ENCODE peak calls at places on chromosomes 13 and 19, in four cellular contexts. X, I, W and T are unnamed samples.

GRCh38 chr13:68078457-68078856 is 848.3 kb upstream of the PCDH9 start:
- DNase-seq in X (no peak), I (no peak), W (no peak), T (no peak)

GRCh38 chr13:35690546-35690945 is 214.1 kb upstream of the MAB21L1 start:
- DNase-seq in X (no peak), I (no peak), W (no peak), T (peak; percentile 6)

GRCh38 chr19:23283925-23284324 is 33.7 kb upstream of the ZNF724 start:
- DNase-seq in X (peak; percentile 81), I (peak; percentile 87), W (no peak), T (no peak)

GRCh38 chr19:16456652-16457194 is 15.0 kb downstream of the EPS15L1 start:
- DNase-seq in X (no peak), I (no peak), W (no peak), T (no peak)

GRCh38 chr19:1066251-1066747 is 668 bp upstream of the ARHGAP45 start:
- DNase-seq in X (no peak), I (no peak), W (no peak), T (no peak)

GRCh38 chr19:4059493-4059880 is 7.2 kb downstream of the ZBTB7A start:
- DNase-seq in X (no peak), I (no peak), W (no peak), T (no peak)

GRCh38 chr19:13951799-13952153 is 533 bp upstream of the DCAF15 start:
- DNase-seq in X (no peak), I (no peak), W (no peak), T (no peak)

GRCh38 chr13:111323549-111323948 is 3.1 kb downstream of the TEX29 start:
- DNase-seq in X (no peak), I (no peak), W (no peak), T (no peak)

GRCh38 chr19:39158646-39159260 is 33.2 kb downstream of the PAK4 start:
- DNase-seq in X (no peak), I (no peak), W (no peak), T (no peak)

GRCh38 chr13:52061587-52061986 is 37.1 kb downstream of the UTP14C start:
- DNase-seq in X (no peak), I (no peak), W (no peak), T (no peak)

GRCh38 chr13:106471957-106472543 is 63.4 kb downstream of the EFNB2 start:
- DNase-seq in X (peak; percentile 49), I (no peak), W (no peak), T (no peak)

GRCh38 chr13:48222358-48223015 is 10.5 kb upstream of the ITM2B start:
- DNase-seq in X (peak; percentile 31), I (no peak), W (no peak), T (no peak)

GRCh38 chr13:73059460-73060250 is 850 bp downstream of the KLF5 start:
- DNase-seq in X (peak; percentile 69), I (no peak), W (peak; percentile 20), T (no peak)

GRCh38 chr13:95915102-95915501 is 138.1 kb downstream of the UGGT2 start:
- DNase-seq in X (no peak), I (no peak), W (no peak), T (no peak)
- H3K27ac ChIP-seq in X (no peak overlapping the region), I (no peak overlapping the region), W (no peak overlapping the region), T (no peak overlapping the region)

GRCh38 chr13:113406321-113407102 is 42.6 kb upstream of the GRTP1 start:
- DNase-seq in X (no peak), I (no peak), W (no peak), T (no peak)

GRCh38 chr13:113410472-113411201 is 42.7 kb downstream of the ADPRHL1 start:
- DNase-seq in X (no peak), I (no peak), W (no peak), T (no peak)

GRCh38 chr13:113407103-113407530 is 43.2 kb upstream of the GRTP1 start:
- DNase-seq in X (no peak), I (no peak), W (no peak), T (no peak)

GRCh38 chr13:113407531-113408393 is 43.8 kb upstream of the GRTP1 start:
- DNase-seq in X (peak; percentile 71), I (no peak), W (no peak), T (peak; percentile 65)

DNA sequence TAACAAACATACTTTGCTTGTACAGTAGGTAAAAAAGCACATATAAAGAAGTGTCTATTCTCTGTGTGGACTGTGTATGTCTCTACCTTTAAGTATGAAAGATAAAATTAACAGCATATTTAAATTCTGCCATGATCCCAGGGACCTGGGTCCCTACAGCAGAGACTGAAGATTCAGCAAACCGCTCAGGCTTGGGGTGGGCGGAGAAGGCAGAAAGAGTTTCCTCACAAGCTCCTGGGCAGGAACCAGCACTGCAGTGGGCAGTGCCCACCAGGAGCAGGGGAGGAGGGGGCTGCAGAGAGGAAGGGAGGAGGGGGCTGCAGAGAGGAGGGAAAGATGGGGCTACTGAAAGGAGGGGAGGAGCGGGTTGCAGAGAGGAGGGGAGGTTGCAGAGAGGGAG is 44.6 kb upstream of the GRTP1 start:
- DNase-seq in X (no peak), I (no peak), W (no peak), T (no peak)
- H3K27ac ChIP-seq in X (no peak overlapping the region), I (no peak overlapping the region), W (no peak overlapping the region), T (no peak overlapping the region)

GRCh38 chr19:40461669-40462221 is 3.8 kb downstream of the BLVRB start:
- DNase-seq in X (peak; percentile 61), I (no peak), W (no peak), T (no peak)
- H3K27ac ChIP-seq in X (no peak overlapping the region), I (peak overlapping the region; percentile 94), W (no peak overlapping the region), T (no peak overlapping the region)

GRCh38 chr19:55079400-55080038 is 3.9 kb downstream of the EPS8L1 start:
- DNase-seq in X (no peak), I (no peak), W (no peak), T (no peak)

GRCh38 chr19:55078996-55079395 is 3.3 kb downstream of the EPS8L1 start:
- DNase-seq in X (no peak), I (no peak), W (no peak), T (no peak)

GRCh38 chr19:55080915-55081772 is 5.5 kb downstream of the EPS8L1 start:
- DNase-seq in X (peak; percentile 78), I (no peak), W (no peak), T (no peak)

GRCh38 chr19:55081773-55082022 is 6.0 kb downstream of the EPS8L1 start:
- DNase-seq in X (no peak), I (no peak), W (no peak), T (no peak)

GRCh38 chr19:55080121-55080914 is 4.6 kb downstream of the EPS8L1 start:
- DNase-seq in X (peak; percentile 78), I (no peak), W (no peak), T (no peak)
- H3K27ac ChIP-seq in X (no peak overlapping the region), I (no peak overlapping the region), W (no peak overlapping the region), T (no peak overlapping the region)

DNA sequence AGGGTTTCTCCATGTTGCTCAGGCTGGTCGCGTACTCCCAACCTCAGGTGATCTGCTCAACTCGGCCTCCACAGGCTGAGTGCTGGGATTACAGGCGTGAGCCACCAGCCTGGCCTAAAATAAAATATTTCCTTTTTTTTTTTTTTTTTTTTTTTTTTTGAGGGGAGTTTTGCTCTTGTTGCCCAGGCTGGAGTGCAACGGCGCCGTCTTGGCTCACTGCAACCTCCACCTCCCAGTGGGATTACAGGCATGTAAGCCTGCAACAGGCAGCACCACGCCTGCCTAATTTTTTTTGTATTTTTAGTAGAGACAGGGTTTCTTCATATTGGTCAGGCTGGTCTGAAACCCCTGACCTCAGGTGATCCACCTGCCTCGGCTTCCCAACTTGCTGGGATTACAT is 4.9 kb downstream of the ZNF506 start:
- DNase-seq in X (no peak), I (no peak), W (no peak), T (no peak)
- H3K27ac ChIP-seq in X (no peak overlapping the region), I (no peak overlapping the region), W (no peak overlapping the region), T (no peak overlapping the region)

DNA sequence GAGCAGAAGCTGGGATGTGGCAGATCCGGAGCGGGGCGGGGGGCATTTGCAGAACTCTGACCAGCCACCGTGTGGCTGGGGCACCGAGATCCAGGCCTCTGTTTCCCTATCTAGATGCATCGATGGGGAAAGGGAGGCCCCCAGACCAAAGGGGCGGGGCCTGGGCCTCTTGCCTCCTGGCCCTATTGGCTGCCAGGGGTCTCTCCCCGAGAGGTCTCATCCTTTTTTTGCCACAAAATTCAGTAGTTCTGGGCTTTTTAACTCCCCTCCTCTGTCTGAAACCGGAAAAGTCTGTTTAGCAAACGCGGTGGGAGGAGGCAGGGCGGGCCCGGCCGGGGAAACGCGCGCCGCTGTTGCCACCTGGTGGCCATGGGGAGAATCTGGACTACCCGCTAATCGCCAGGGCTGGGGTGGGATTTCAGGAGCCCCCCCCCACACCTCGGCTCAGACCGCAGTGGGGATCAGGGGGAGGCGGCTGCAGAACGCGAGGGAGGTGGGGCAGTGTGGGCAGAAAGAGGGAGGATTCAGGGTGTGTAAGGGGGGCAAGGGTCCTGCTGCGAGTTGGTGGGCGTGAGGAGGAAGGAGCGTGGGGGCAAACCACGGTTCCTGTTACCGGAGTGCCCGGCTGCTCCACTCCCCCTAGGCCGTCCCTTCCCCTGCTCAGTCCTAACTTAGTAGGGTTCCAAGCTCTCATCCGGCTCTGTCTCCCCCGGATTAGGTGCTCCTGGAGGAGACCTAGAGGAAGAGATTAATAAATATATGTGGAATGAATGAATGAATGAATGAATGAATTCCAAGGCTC is 28.3 kb downstream of the IL12RB1 start:
- DNase-seq in X (peak; percentile 93), I (peak; percentile 94), W (peak; percentile 77), T (no peak)
- H3K27ac ChIP-seq in X (no peak overlapping the region), I (peak overlapping the region; percentile 86), W (peak overlapping the region; percentile 89), T (peak overlapping the region; percentile 89)